ENCODE peak calls at places on chromosome 11, in eight cellular contexts. P is hepatocyte, J is stomach, Q is colonic mucosa, C is heart left ventricle, V is endothelial cell of umbilical vein, H is tibial artery, I is heart right ventricle. F is an unnamed sample.

GRCh38 chr11:9072790-9073189 is 18.6 kb downstream of the SCUBE2 start:
- DNase-seq in J (no peak), P (no peak), H (no peak), V (no peak), C (no peak), I (no peak), Q (no peak), F (peak)

GRCh38 chr11:73286240-73286810 is 14.2 kb downstream of the P2RY6 start:
- DNase-seq in P (no peak), H (peak), V (no peak), J (no peak), Q (no peak), C (no peak), I (no peak), F (no peak)

GRCh38 chr11:69383946-69384547 is 90.1 kb downstream of the MYEOV start:
- DNase-seq in H (peak), P (no peak), J (no peak), Q (no peak), I (no peak), V (no peak), C (no peak), F (no peak)

GRCh38 chr11:43933608-43934358 is 8.7 kb upstream of the C11orf96 start:
- DNase-seq in P (no peak), V (no peak), I (no peak), Q (no peak), J (no peak), C (no peak), H (peak), F (no peak)

GRCh38 chr11:104772806-104773241 is 125.4 kb downstream of the CASP12 start:
- DNase-seq in C (no peak), P (peak), H (no peak), V (peak), Q (no peak), J (no peak), I (no peak), F (no peak)

GRCh38 chr11:91041626-91042025 is 818.8 kb upstream of the CHORDC1 start:
- DNase-seq in V (peak), Q (no peak), I (no peak), C (no peak), J (no peak), P (no peak), H (no peak), F (no peak)

GRCh38 chr11:11391796-11392195 is 38.7 kb upstream of the CSNK2A3 start:
- DNase-seq in V (peak), P (no peak), C (no peak), H (no peak), Q (peak), J (no peak), I (no peak), F (no peak)

GRCh38 chr11:117169726-117170125 is 8.8 kb upstream of the SIDT2 start:
- DNase-seq in C (no peak), J (no peak), Q (no peak), I (no peak), V (no peak), P (no peak), H (no peak), F (no peak)

GRCh38 chr11:104852811-104853210 is 45.4 kb downstream of the CASP12 start:
- DNase-seq in V (no peak), C (no peak), J (no peak), P (no peak), Q (no peak), H (no peak), I (no peak), F (no peak)

GRCh38 chr11:97722065-97722464 is 1298.7 kb upstream of the CNTN5 start:
- DNase-seq in J (no peak), H (no peak), V (peak), P (peak), C (no peak), I (no peak), Q (no peak), F (no peak)

GRCh38 chr11:7278314-7278917 is 26.7 kb downstream of the SYT9 start:
- DNase-seq in P (peak), Q (no peak), V (peak), C (no peak), H (no peak), J (no peak), I (no peak), F (no peak)

GRCh38 chr11:70460959-70461358 is 62.6 kb downstream of the CTTN start:
- DNase-seq in Q (no peak), J (no peak), C (no peak), P (no peak), I (no peak), V (no peak), H (no peak), F (no peak)

GRCh38 chr11:70466154-70466553 is 67.8 kb downstream of the CTTN start:
- DNase-seq in P (no peak), V (no peak), H (no peak), J (no peak), I (no peak), C (no peak), Q (no peak), F (no peak)

GRCh38 chr11:70462818-70463477 is 64.6 kb downstream of the CTTN start:
- DNase-seq in I (no peak), C (no peak), V (no peak), H (no peak), P (no peak), J (no peak), Q (no peak), F (no peak)

GRCh38 chr11:70464509-70465361 is 66.4 kb downstream of the CTTN start:
- DNase-seq in H (no peak), V (no peak), I (no peak), Q (no peak), J (no peak), C (no peak), P (no peak), F (no peak)

GRCh38 chr11:70463478-70464255 is 65.3 kb downstream of the CTTN start:
- DNase-seq in P (no peak), H (no peak), C (no peak), Q (no peak), V (no peak), I (no peak), J (no peak), F (no peak)
- TF ChIP-seq CTCF in P (no peak), H (no peak), C (no peak), Q (no peak), V (no peak), I (no peak), J (no peak), F (no peak)

DNA sequence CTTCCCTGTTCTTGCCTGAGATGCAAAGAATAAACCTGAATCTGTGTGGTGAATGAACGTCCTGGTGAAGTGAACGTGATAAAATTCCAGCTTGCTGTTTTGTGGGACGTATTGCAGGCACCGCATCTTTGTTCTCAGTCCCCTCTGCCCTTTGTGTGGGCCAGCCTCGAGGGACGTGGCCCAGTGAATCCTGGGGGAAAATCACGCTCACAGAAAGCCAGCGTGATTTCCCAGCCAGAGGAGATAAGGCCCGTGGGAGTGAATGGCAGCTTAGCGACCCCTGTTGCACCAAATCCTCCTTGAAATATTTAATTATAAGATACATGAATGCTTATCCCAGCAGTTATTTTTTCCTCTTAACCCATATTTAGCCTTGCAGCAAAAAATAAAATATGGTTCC is 129.1 kb downstream of the COMMD9 start:
- DNase-seq in P (no peak), I (peak), C (peak), V (no peak), J (no peak), Q (no peak), H (no peak), F (no peak)
- H3K27ac ChIP-seq in P (no peak), I (no peak), C (no peak), V (no peak), J (no peak), Q (no peak), H (no peak), F (no peak)

GRCh38 chr11:120170741-120171261 is 32.9 kb upstream of the TRIM29 start:
- DNase-seq in C (no peak), Q (no peak), V (no peak), H (peak), I (no peak), J (no peak), P (no peak), F (peak)

GRCh38 chr11:120168960-120169681 is 31.2 kb upstream of the TRIM29 start:
- DNase-seq in C (peak), V (peak), P (peak), H (peak), J (peak), Q (peak), I (peak), F (peak)

GRCh38 chr11:120167659-120168058 is 29.7 kb upstream of the TRIM29 start:
- DNase-seq in Q (no peak), P (no peak), J (no peak), V (no peak), H (peak), I (no peak), C (no peak), F (peak)

GRCh38 chr11:120169981-120170698 is 32.2 kb upstream of the TRIM29 start:
- DNase-seq in I (no peak), V (no peak), J (no peak), H (peak), C (no peak), Q (peak), P (no peak), F (peak)

GRCh38 chr11:120168108-120168959 is 30.4 kb upstream of the TRIM29 start:
- DNase-seq in C (no peak), H (peak), I (no peak), V (no peak), Q (no peak), P (no peak), J (no peak), F (peak)
- H3K4me3 ChIP-seq in C (peak), H (peak), I (peak), V (no peak), Q (peak), P (peak), J (peak), F (peak)

GRCh38 chr11:75653532-75653931 is 15.3 kb downstream of the MAP6 start:
- DNase-seq in I (no peak), C (no peak), J (no peak), P (no peak), H (no peak), Q (no peak), V (no peak), F (no peak)

GRCh38 chr11:75652936-75653335 is 15.9 kb downstream of the MAP6 start:
- DNase-seq in H (no peak), P (no peak), I (no peak), J (no peak), C (no peak), Q (no peak), V (no peak), F (no peak)

GRCh38 chr11:75655619-75656018 is 13.2 kb downstream of the MAP6 start:
- DNase-seq in I (no peak), J (no peak), C (no peak), P (no peak), V (no peak), H (no peak), Q (no peak), F (no peak)

GRCh38 chr11:75654314-75654713 is 14.5 kb downstream of the MAP6 start:
- DNase-seq in J (no peak), C (no peak), I (no peak), P (no peak), H (no peak), Q (no peak), V (no peak), F (no peak)

DNA sequence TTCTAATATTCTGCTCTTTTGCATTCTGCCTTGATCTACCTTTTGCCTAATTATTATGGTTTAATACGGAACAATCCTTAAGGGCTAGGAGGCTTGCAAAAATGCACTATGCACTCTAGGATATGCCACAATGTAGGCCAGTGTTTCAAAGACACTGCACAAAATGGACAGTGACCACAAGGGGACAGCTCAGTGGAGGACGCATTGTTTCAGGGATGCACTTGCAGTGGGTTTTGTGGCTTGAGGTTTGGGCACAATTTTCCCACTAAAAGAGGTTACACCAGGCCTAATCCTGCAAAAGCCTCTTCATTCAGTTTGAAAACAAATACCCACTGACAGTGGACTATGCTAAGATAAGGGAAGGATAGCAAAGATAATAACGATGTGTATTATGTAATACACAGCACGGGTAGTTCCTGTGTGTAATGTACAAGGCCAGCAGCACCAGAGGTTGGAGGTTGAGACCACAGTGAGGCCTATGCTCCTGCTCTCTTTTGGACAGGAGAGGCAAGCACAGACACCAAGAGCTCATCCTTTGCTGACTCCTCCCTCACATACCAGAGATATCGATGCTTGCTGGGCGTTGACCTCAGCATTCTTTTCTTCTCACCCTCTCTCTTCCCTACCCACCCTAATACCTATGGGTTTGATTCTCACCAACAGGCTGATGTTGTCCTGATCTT is 12.7 kb downstream of the MAP6 start:
- DNase-seq in V (no peak), P (no peak), C (no peak), Q (no peak), I (no peak), J (no peak), H (no peak), F (no peak)
- TF ChIP-seq CTCF in V (no peak), P (no peak), C (no peak), Q (no peak), I (no peak), J (no peak), H (no peak), F (no peak)

GRCh38 chr11:102280237-102280833 is 36.9 kb upstream of the BIRC3 start:
- DNase-seq in I (no peak), V (no peak), J (no peak), Q (peak), H (no peak), P (no peak), C (no peak), F (no peak)

GRCh38 chr11:102279641-102280170 is 37.6 kb upstream of the BIRC3 start:
- DNase-seq in Q (peak), C (no peak), J (no peak), V (peak), H (no peak), P (peak), I (no peak), F (no peak)

GRCh38 chr11:102286292-102286691 is 31.0 kb upstream of the BIRC3 start:
- DNase-seq in P (no peak), V (no peak), C (no peak), J (no peak), Q (no peak), H (no peak), I (no peak), F (no peak)

GRCh38 chr11:102284008-102284407 is 33.3 kb upstream of the BIRC3 start:
- DNase-seq in I (no peak), V (no peak), Q (no peak), P (no peak), J (no peak), C (no peak), H (no peak), F (no peak)

GRCh38 chr11:102283088-102283487 is 34.2 kb upstream of the BIRC3 start:
- DNase-seq in C (no peak), I (no peak), V (no peak), P (no peak), J (no peak), Q (no peak), H (no peak), F (no peak)
- H3K27ac ChIP-seq in C (no peak), I (no peak), V (no peak), P (no peak), J (no peak), Q (no peak), H (peak), F (peak)